ENCODE peak calls at places on chromosomes 12 and 14, in four cellular contexts. One of them, this sample, is unnamed.

GRCh38 chr14:92135269-92135668 is 13.5 kb downstream of the CPSF2 start:
- DNase-seq in NT2/D1: no peak
- DNase-seq in cardiac septum: no peak
- DNase-seq in globus pallidus: no peak
- DNase-seq in this sample: no peak

GRCh38 chr14:23573384-23573783 is 5.2 kb downstream of the JPH4 start:
- DNase-seq in NT2/D1: no peak
- DNase-seq in cardiac septum: peak; percentile 43
- DNase-seq in globus pallidus: no peak
- DNase-seq in this sample: no peak

GRCh38 chr12:108126212-108126611 is 2.9 kb upstream of the WSCD2 start:
- DNase-seq in NT2/D1: no peak
- DNase-seq in cardiac septum: no peak
- DNase-seq in globus pallidus: no peak
- DNase-seq in this sample: no peak

GRCh38 chr14:102848830-102849521 is 71.7 kb downstream of the TRAF3 start:
- DNase-seq in NT2/D1: no peak
- DNase-seq in cardiac septum: no peak
- DNase-seq in globus pallidus: no peak
- DNase-seq in this sample: no peak

GRCh38 chr12:6824962-6825381 is 3.2 kb upstream of the P3H3 start:
- DNase-seq in NT2/D1: no peak
- DNase-seq in cardiac septum: no peak
- DNase-seq in globus pallidus: no peak
- DNase-seq in this sample: no peak

GRCh38 chr14:69643430-69644200 is 32.2 kb downstream of the SUSD6 start:
- DNase-seq in NT2/D1: no peak
- DNase-seq in cardiac septum: no peak
- DNase-seq in globus pallidus: no peak
- DNase-seq in this sample: peak; percentile 93

GRCh38 chr12:92602930-92603623 is 99.7 kb upstream of the PLEKHG7 start:
- DNase-seq in NT2/D1: no peak
- DNase-seq in cardiac septum: no peak
- DNase-seq in globus pallidus: no peak
- DNase-seq in this sample: no peak

GRCh38 chr14:103872492-103873113 is 25.2 kb upstream of the PPP1R13B start:
- DNase-seq in NT2/D1: no peak
- DNase-seq in cardiac septum: no peak
- DNase-seq in globus pallidus: no peak
- DNase-seq in this sample: no peak

GRCh38 chr14:22088614-22089359 is 415.2 kb upstream of the OR4E1 start:
- DNase-seq in NT2/D1: no peak
- DNase-seq in cardiac septum: no peak
- DNase-seq in globus pallidus: no peak
- DNase-seq in this sample: no peak

GRCh38 chr12:27297576-27297975 is 35.1 kb upstream of the BMAL2 start:
- DNase-seq in NT2/D1: no peak
- DNase-seq in cardiac septum: no peak
- DNase-seq in globus pallidus: no peak
- DNase-seq in this sample: no peak

GRCh38 chr12:25591132-25591531 is 38.0 kb upstream of the LMNTD1 start:
- DNase-seq in NT2/D1: peak; percentile 33
- DNase-seq in cardiac septum: no peak
- DNase-seq in globus pallidus: no peak
- DNase-seq in this sample: no peak

This sample was measured in RWPE2.